ENCODE peak calls at places on chromosomes 1 and 21, in four cellular contexts. K, J, S and V are unnamed samples.

GRCh38 chr1:63955746-63956145 is 181.9 kb downstream of the ROR1 start:
- DNase-seq in J (no peak), S (no peak), K (no peak), V (no peak)

GRCh38 chr1:201552941-201553341 is 14.0 kb downstream of the NAV1 start:
- DNase-seq in J (peak; percentile 62), K (no peak), S (no peak), V (no peak)

GRCh38 chr1:233689017-233689747 is 75.3 kb downstream of the KCNK1 start:
- DNase-seq in S (no peak), K (no peak), J (no peak), V (no peak)

GRCh38 chr1:243944429-243945160 is 94.6 kb upstream of the AKT3 start:
- DNase-seq in J (no peak), K (no peak), S (no peak), V (no peak)

GRCh38 chr1:3588395-3588794 is 22.9 kb downstream of the MEGF6 start:
- DNase-seq in K (no peak), S (no peak), J (no peak), V (no peak)

GRCh38 chr1:217524787-217525520 is 105.9 kb downstream of the GPATCH2 start:
- DNase-seq in K (no peak), S (no peak), J (no peak), V (no peak)

GRCh38 chr1:19042675-19043578 is 86.5 kb upstream of the IFFO2 start:
- DNase-seq in K (no peak), J (no peak), S (no peak), V (no peak)

GRCh38 chr1:226870323-226871046 is at the start of gene PSEN2:
- DNase-seq in J (peak; percentile 74), S (peak; percentile 44), K (peak; percentile 84), V (peak; percentile 84)

GRCh38 chr1:247452447-247453039 is 5.4 kb downstream of the OR2B11 start:
- DNase-seq in K (no peak), S (no peak), J (no peak), V (no peak)

GRCh38 chr1:237938553-237938952 is 47.8 kb upstream of the ZP4 start:
- DNase-seq in S (no peak), J (no peak), K (no peak), V (peak; percentile 32)

GRCh38 chr1:25031966-25032667 is 102.0 kb upstream of the RUNX3 start:
- DNase-seq in S (peak; percentile 60), J (no peak), K (peak; percentile 79), V (no peak)

GRCh38 chr21:38351176-38351959 is 94.6 kb downstream of the KCNJ15 start:
- DNase-seq in S (no peak), J (no peak), K (no peak), V (no peak)

GRCh38 chr1:115336741-115337140 is 1.3 kb downstream of the NGF start:
- DNase-seq in K (no peak), J (no peak), S (no peak), V (no peak)

GRCh38 chr1:175390081-175390481 is 197.5 kb upstream of the KIAA0040 start:
- DNase-seq in K (no peak), J (no peak), S (no peak), V (no peak)

GRCh38 chr1:110184414-110184813 is 25.7 kb upstream of the KCNC4 start:
- DNase-seq in S (no peak), K (no peak), J (no peak), V (no peak)

GRCh38 chr1:22827666-22828065 is 117.0 kb downstream of the EPHB2 start:
- DNase-seq in K (no peak), J (no peak), S (no peak), V (no peak)

GRCh38 chr1:30911061-30911954 is 2.8 kb upstream of the SDC3 start:
- DNase-seq in S (peak; percentile 30), K (peak; percentile 62), J (peak; percentile 76), V (peak; percentile 91)

GRCh38 chr1:26471498-26472329 is 526 bp upstream of the HMGN2 start:
- DNase-seq in J (peak; percentile 79), S (peak; percentile 32), K (peak; percentile 24), V (peak; percentile 67)

GRCh38 chr1:103931891-103932290 is 182.2 kb downstream of the AMY1C start:
- DNase-seq in K (no peak), S (no peak), J (no peak), V (no peak)

GRCh38 chr1:116760996-116761665 is 6.9 kb downstream of the CD2 start:
- DNase-seq in J (no peak), S (no peak), K (no peak), V (no peak)

GRCh38 chr1:75731881-75732280 is 7.4 kb downstream of the ACADM start:
- DNase-seq in S (no peak), K (no peak), J (no peak), V (no peak)

GRCh38 chr1:9121891-9122409 is 7.0 kb downstream of the GPR157 start:
- DNase-seq in K (no peak), J (no peak), S (peak; percentile 34), V (no peak)

GRCh38 chr21:38938343-38938742 is 132.6 kb downstream of the ETS2 start:
- DNase-seq in K (no peak), J (peak; percentile 50), S (no peak), V (no peak)

GRCh38 chr1:79617777-79618176 is 611.2 kb upstream of the ADGRL4 start:
- DNase-seq in J (no peak), K (no peak), S (no peak), V (no peak)

GRCh38 chr1:157166581-157166980 is 28.4 kb upstream of the ETV3 start:
- DNase-seq in K (no peak), J (no peak), S (no peak), V (no peak)

GRCh38 chr1:121515235-121515634 is 330.5 kb downstream of the SRGAP2C start:
- DNase-seq in J (no peak), S (no peak), K (no peak), V (no peak)

GRCh38 chr21:42439284-42440186 is 35.8 kb downstream of the UBASH3A start:
- DNase-seq in K (no peak), S (no peak), J (peak; percentile 36), V (no peak)

GRCh38 chr21:16536661-16537359 is 807.0 kb downstream of the USP25 start:
- DNase-seq in K (no peak), S (no peak), J (no peak), V (no peak)

GRCh38 chr1:94142022-94142421 is 21.1 kb upstream of the ABCA4 start:
- DNase-seq in S (no peak), J (no peak), K (no peak), V (no peak)

GRCh38 chr1:7063981-7064380 is 278.7 kb downstream of the CAMTA1 start:
- DNase-seq in S (no peak), J (no peak), K (no peak), V (no peak)

GRCh38 chr1:38037481-38037939 is 9.1 kb downstream of the POU3F1 start:
- DNase-seq in S (no peak), J (no peak), K (peak; percentile 33), V (no peak)

GRCh38 chr1:147264158-147264768 is 21.8 kb downstream of the CHD1L start:
- DNase-seq in K (no peak), J (no peak), S (no peak), V (no peak)

GRCh38 chr1:159945483-159946241 is at the start of gene IGSF9:
- DNase-seq in S (peak; percentile 75), J (peak; percentile 80), K (peak; percentile 53), V (peak; percentile 95)

GRCh38 chr1:53048960-53049573 is 12.9 kb upstream of the PODN start:
- DNase-seq in J (no peak), K (no peak), S (no peak), V (no peak)

GRCh38 chr1:64437453-64437852 is 32.5 kb upstream of the CACHD1 start:
- DNase-seq in K (no peak), S (no peak), J (no peak), V (no peak)

GRCh38 chr1:3176820-3177219 is 107.8 kb downstream of the PRDM16 start:
- DNase-seq in J (no peak), K (no peak), S (no peak), V (no peak)